ENCODE peak calls at places on chromosomes 11 and 22, in ten cellular contexts. A, F, U, W, T, J, E, G, V and P are unnamed samples.

GRCh38 chr11:27757953-27758352 is 57.7 kb upstream of the BDNF start:
- DNase-seq in V (no peak), J (no peak), E (no peak), F (no peak), G (no peak), T (peak), U (peak), A (no peak), W (no peak), P (no peak)

GRCh38 chr11:126824035-126824607 is 176.4 kb downstream of the KIRREL3 start:
- DNase-seq in V (no peak), U (no peak), W (peak), T (no peak), F (no peak), J (no peak), A (no peak), G (no peak), E (peak), P (no peak)

GRCh38 chr11:111360150-111361043 is 18.7 kb downstream of the POU2AF1 start:
- DNase-seq in F (no peak), J (no peak), U (no peak), G (peak), V (peak), W (no peak), E (peak), A (peak), T (no peak), P (no peak)

GRCh38 chr11:69983897-69984438 is 94.1 kb upstream of the ANO1 start:
- DNase-seq in F (no peak), T (no peak), A (no peak), W (no peak), U (no peak), V (no peak), E (no peak), J (no peak), G (no peak), P (no peak)

GRCh38 chr11:126378763-126379162 is 23.3 kb downstream of the ST3GAL4 start:
- DNase-seq in J (no peak), V (no peak), U (peak), T (no peak), W (no peak), A (no peak), F (peak), G (no peak), E (no peak), P (no peak)

GRCh38 chr11:118109231-118109630 is 22.5 kb upstream of the SMIM35 start:
- DNase-seq in V (no peak), W (no peak), U (peak), A (no peak), E (no peak), T (no peak), F (no peak), J (no peak), G (no peak), P (peak)

GRCh38 chr22:11627798-11628650 is 3900.0 kb upstream of the OR11H1 start:
- DNase-seq in U (no peak), W (no peak), F (no peak), A (no peak), T (no peak), V (no peak), E (no peak), J (no peak), G (no peak), P (peak)

GRCh38 chr11:2409026-2409553 is 8.5 kb downstream of the TSSC4 start:
- DNase-seq in V (no peak), W (no peak), T (no peak), G (no peak), U (no peak), F (no peak), A (no peak), J (no peak), E (no peak), P (no peak)

GRCh38 chr11:71311928-71312510 is 59.6 kb upstream of the SHANK2 start:
- DNase-seq in G (peak), E (no peak), V (no peak), J (no peak), A (peak), U (no peak), F (no peak), T (no peak), W (no peak), P (peak)

GRCh38 chr11:91871791-91872190 is 352.8 kb upstream of the FAT3 start:
- DNase-seq in A (peak), G (no peak), F (no peak), U (no peak), W (no peak), J (no peak), V (no peak), T (no peak), E (no peak), P (no peak)

GRCh38 chr11:28757725-28758515 is 649.7 kb downstream of the METTL15 start:
- DNase-seq in G (no peak), V (no peak), U (peak), W (no peak), J (no peak), E (no peak), T (peak), F (no peak), A (no peak), P (no peak)

GRCh38 chr22:29780781-29781676 is 13.9 kb downstream of the UQCR10 start:
- DNase-seq in E (no peak), V (no peak), U (peak), A (no peak), T (peak), J (peak), F (no peak), G (no peak), W (no peak), P (no peak)

GRCh38 chr11:132047167-132047566 is 676.8 kb downstream of the NTM start:
- DNase-seq in G (no peak), E (no peak), V (no peak), A (no peak), T (no peak), W (no peak), J (no peak), F (no peak), U (no peak), P (no peak)

GRCh38 chr11:1406571-1407485 is 17.1 kb downstream of the BRSK2 start:
- DNase-seq in G (no peak), A (no peak), F (no peak), E (no peak), T (no peak), J (no peak), V (no peak), U (no peak), W (no peak), P (no peak)

GRCh38 chr22:31734512-31734911 is 15.4 kb downstream of the PRR14L start:
- DNase-seq in T (peak), G (peak), J (no peak), V (no peak), W (no peak), U (peak), A (no peak), E (no peak), F (no peak), P (no peak)

GRCh38 chr11:11426226-11426915 is 73.3 kb upstream of the CSNK2A3 start:
- DNase-seq in F (no peak), T (no peak), J (no peak), G (no peak), E (no peak), U (no peak), V (no peak), W (no peak), A (no peak), P (no peak)

GRCh38 chr11:73230276-73230875 is 12.3 kb downstream of the P2RY2 start:
- DNase-seq in W (no peak), A (no peak), F (peak), J (peak), U (no peak), V (no peak), T (no peak), E (no peak), G (peak), P (peak)

GRCh38 chr22:36162127-36163034 is 1.8 kb upstream of the APOL3 start:
- DNase-seq in G (no peak), A (no peak), V (peak), E (no peak), F (no peak), W (no peak), J (no peak), U (no peak), T (no peak), P (no peak)

GRCh38 chr11:112172362-112172994 is 2.8 kb upstream of the BCO2 start:
- DNase-seq in G (no peak), A (no peak), U (no peak), J (no peak), F (no peak), V (no peak), T (no peak), W (no peak), E (no peak), P (no peak)

GRCh38 chr11:111976614-111977140 is 39.5 kb downstream of the DIXDC1 start:
- DNase-seq in V (no peak), E (peak), A (no peak), W (peak), U (peak), T (no peak), G (no peak), F (no peak), J (peak), P (no peak)

GRCh38 chr22:43892183-43892894 is 526 bp upstream of the PNPLA5 start:
- DNase-seq in F (no peak), W (peak), V (no peak), G (no peak), U (no peak), J (no peak), A (no peak), T (no peak), E (no peak), P (peak)

GRCh38 chr22:24730864-24731263 is 43.7 kb downstream of the PIWIL3 start:
- DNase-seq in U (no peak), T (no peak), F (no peak), W (peak), G (no peak), J (no peak), E (no peak), V (no peak), A (no peak), P (no peak)

GRCh38 chr11:133988686-133989410 is 32.1 kb upstream of the IGSF9B start:
- DNase-seq in W (no peak), A (no peak), F (no peak), U (no peak), G (no peak), E (no peak), V (no peak), J (no peak), T (no peak), P (no peak)

GRCh38 chr11:118396097-118396501 is 5.3 kb upstream of the ATP5MG start:
- DNase-seq in E (no peak), V (no peak), A (no peak), T (no peak), G (no peak), J (no peak), F (no peak), U (no peak), W (no peak), P (no peak)

GRCh38 chr11:66674964-66675602 is 2.6 kb downstream of the RBM4B start:
- DNase-seq in U (no peak), V (peak), J (no peak), A (no peak), F (no peak), G (no peak), W (no peak), E (no peak), T (no peak), P (no peak)

GRCh38 chr22:41619979-41620645 is 731 bp downstream of the DESI1 start:
- DNase-seq in W (peak), F (peak), V (peak), J (peak), U (no peak), T (no peak), A (peak), E (peak), G (peak), P (peak)

GRCh38 chr11:115497303-115497702 is 6.9 kb downstream of the CADM1 start:
- DNase-seq in V (peak), W (no peak), U (no peak), A (no peak), F (no peak), E (no peak), T (no peak), J (no peak), G (no peak), P (no peak)

GRCh38 chr22:34427436-34427835 is 507.2 kb upstream of the LARGE1 start:
- DNase-seq in U (no peak), J (no peak), T (no peak), G (no peak), V (no peak), F (no peak), W (no peak), A (no peak), E (no peak), P (no peak)

GRCh38 chr11:68741536-68741935 is 9.8 kb downstream of the TESMIN start:
- DNase-seq in V (no peak), U (no peak), F (no peak), J (no peak), G (no peak), E (no peak), W (no peak), T (no peak), A (no peak), P (no peak)

GRCh38 chr11:63837027-63837688 is 1.8 kb upstream of the MARK2 start:
- DNase-seq in A (peak), W (peak), F (peak), T (no peak), J (peak), E (peak), U (peak), G (peak), V (peak), P (peak)

GRCh38 chr11:394858-395655 is 1.0 kb downstream of the PKP3 start:
- DNase-seq in G (no peak), A (peak), U (no peak), W (no peak), J (no peak), T (no peak), F (no peak), V (no peak), E (no peak), P (no peak)

GRCh38 chr22:39821008-39821407 is 72.6 kb downstream of the ENTHD1 start:
- DNase-seq in T (no peak), V (no peak), E (no peak), U (no peak), F (no peak), W (no peak), A (no peak), G (no peak), J (no peak), P (no peak)

GRCh38 chr11:68116892-68117435 is 4.2 kb downstream of the CHKA start:
- DNase-seq in J (no peak), V (no peak), F (no peak), A (no peak), W (no peak), U (no peak), E (no peak), T (no peak), G (no peak), P (no peak)

GRCh38 chr11:91160661-91161060 is 937.8 kb upstream of the CHORDC1 start:
- DNase-seq in G (no peak), E (no peak), W (no peak), U (no peak), F (no peak), T (no peak), J (no peak), V (no peak), A (no peak), P (no peak)

GRCh38 chr22:19067696-19068348 is 54.4 kb downstream of the DGCR2 start:
- DNase-seq in E (peak), U (no peak), G (no peak), T (no peak), A (no peak), V (no peak), J (no peak), F (no peak), W (no peak), P (no peak)

GRCh38 chr11:120546312-120547205 is 35.0 kb downstream of the GRIK4 start:
- DNase-seq in W (peak), U (peak), F (peak), V (no peak), G (peak), T (peak), J (peak), A (peak), E (peak), P (no peak)

GRCh38 chr11:64078905-64079304 is 43.2 kb downstream of the FLRT1 start:
- DNase-seq in J (no peak), T (no peak), G (no peak), A (no peak), W (no peak), U (no peak), F (no peak), E (no peak), V (no peak), P (no peak)

GRCh38 chr22:24510694-24511625 is 15.8 kb downstream of the UPB1 start:
- DNase-seq in F (peak), E (no peak), A (peak), U (peak), W (no peak), T (no peak), V (peak), G (peak), J (no peak), P (no peak)

GRCh38 chr11:35683728-35684339 is 21.3 kb downstream of the TRIM44 start:
- DNase-seq in G (no peak), U (no peak), T (no peak), W (no peak), J (no peak), V (peak), A (no peak), F (no peak), E (no peak), P (no peak)

GRCh38 chr11:10414181-10414580 is 40.9 kb upstream of the AMPD3 start:
- DNase-seq in F (peak), G (no peak), T (no peak), A (no peak), U (peak), E (no peak), W (no peak), J (no peak), V (no peak), P (no peak)

GRCh38 chr11:10412266-10412665 is 42.8 kb upstream of the AMPD3 start:
- DNase-seq in T (no peak), G (no peak), E (no peak), U (no peak), A (no peak), J (no peak), V (no peak), F (no peak), W (no peak), P (no peak)

GRCh38 chr11:10414659-10415058 is 40.4 kb upstream of the AMPD3 start:
- DNase-seq in W (peak), T (no peak), A (no peak), V (no peak), E (no peak), U (peak), G (peak), F (peak), J (no peak), P (no peak)

GRCh38 chr11:10410844-10411200 is 44.2 kb upstream of the AMPD3 start:
- DNase-seq in J (no peak), V (no peak), G (no peak), W (no peak), E (no peak), T (no peak), U (peak), A (no peak), F (peak), P (no peak)

DNA sequence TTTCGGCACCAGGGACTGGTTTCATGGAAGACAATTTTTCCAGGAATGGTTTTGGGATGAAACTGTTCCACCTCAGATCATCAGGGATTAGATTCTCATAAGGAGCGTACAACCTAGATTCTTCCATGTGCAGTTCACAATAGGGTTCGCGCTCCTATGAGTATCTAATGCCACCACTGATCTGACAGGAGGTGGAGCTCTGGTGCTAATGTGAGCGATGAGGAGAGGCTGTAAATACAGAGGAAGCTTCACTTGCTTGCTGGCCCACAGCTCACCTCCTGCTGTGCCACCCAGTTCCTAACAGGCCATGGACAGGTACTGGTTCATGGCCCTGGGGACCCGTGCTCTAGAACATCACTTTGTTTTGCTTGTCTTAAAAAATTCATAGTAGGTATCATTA is 41.8 kb upstream of the AMPD3 start:
- DNase-seq in J (no peak), W (no peak), F (no peak), E (no peak), G (peak), V (peak), U (peak), A (peak), T (no peak), P (no peak)
- H3K27ac ChIP-seq in J (no peak), W (no peak), F (no peak), E (no peak), G (no peak), V (no peak), U (no peak), A (no peak), T (no peak), P (no peak)

GRCh38 chr11:33734441-33735165 is 1.6 kb downstream of the CD59 start:
- DNase-seq in G (no peak), J (no peak), F (peak), V (no peak), A (peak), T (no peak), W (no peak), E (no peak), U (peak), P (peak)
- TF ChIP-seq CTCF in G (no peak), J (no peak), F (no peak), V (no peak), A (no peak), T (no peak), W (no peak), E (no peak), U (no peak), P (no peak)

GRCh38 chr11:94112182-94112960 is 16.3 kb upstream of the PANX1 start:
- DNase-seq in F (no peak), T (no peak), J (no peak), E (no peak), V (no peak), W (no peak), A (no peak), U (peak), G (no peak), P (no peak)

GRCh38 chr11:94111241-94111640 is 17.4 kb upstream of the PANX1 start:
- DNase-seq in E (no peak), J (no peak), G (no peak), F (no peak), T (no peak), A (no peak), U (no peak), W (no peak), V (no peak), P (no peak)

GRCh38 chr11:94106699-94107098 is 21.9 kb upstream of the PANX1 start:
- DNase-seq in F (no peak), J (no peak), V (no peak), A (no peak), W (no peak), G (no peak), T (no peak), E (no peak), U (no peak), P (no peak)

GRCh38 chr11:94107363-94107762 is 21.3 kb upstream of the PANX1 start:
- DNase-seq in F (no peak), V (no peak), A (no peak), E (no peak), T (no peak), J (no peak), U (peak), W (peak), G (no peak), P (no peak)

GRCh38 chr11:94111660-94112059 is 17.0 kb upstream of the PANX1 start:
- DNase-seq in T (no peak), J (no peak), G (no peak), F (no peak), A (no peak), V (no peak), E (no peak), U (no peak), W (no peak), P (no peak)
- H3K27ac ChIP-seq in T (no peak), J (no peak), G (no peak), F (no peak), A (no peak), V (no peak), E (no peak), U (no peak), W (no peak), P (no peak)

DNA sequence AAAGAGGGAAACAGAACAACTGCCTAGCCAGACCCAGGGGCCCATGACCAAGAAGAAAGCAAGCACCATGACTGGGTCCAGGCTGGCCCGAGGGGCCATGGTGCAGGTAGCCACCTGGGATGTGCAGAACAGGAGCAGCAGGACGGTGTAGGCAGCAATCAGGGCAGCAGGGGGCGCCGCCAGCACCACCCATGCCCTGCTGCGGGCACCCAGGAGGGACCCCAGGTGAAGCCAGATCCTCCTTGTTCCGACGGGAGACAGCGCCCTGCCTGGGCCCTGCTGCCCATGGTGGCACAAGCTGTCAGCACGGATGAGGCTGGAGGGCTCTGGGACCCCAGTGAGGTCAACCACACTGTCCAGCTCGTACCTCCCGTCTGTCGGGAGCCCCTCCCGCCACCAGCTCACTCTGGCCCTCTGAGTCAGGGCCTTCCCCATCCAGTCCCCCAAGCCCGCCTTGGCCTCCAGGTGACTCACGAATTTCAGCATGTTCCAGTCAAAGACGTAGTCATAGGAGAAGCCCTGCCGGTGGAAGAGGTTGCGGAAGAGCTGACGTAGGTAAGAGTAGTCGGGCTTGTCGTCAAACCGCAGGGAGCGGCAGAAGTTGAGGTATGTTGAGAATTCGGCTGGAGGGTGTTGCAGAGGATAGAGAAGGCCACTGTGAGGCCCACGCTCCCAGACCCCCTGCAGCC is 18.8 kb downstream of the CSNK1E start:
- DNase-seq in G (no peak), E (no peak), U (peak), F (peak), T (no peak), V (peak), J (no peak), A (no peak), W (peak), P (no peak)
- TF ChIP-seq CTCF in G (peak), E (no peak), U (peak), F (peak), T (no peak), V (peak), J (no peak), A (peak), W (peak), P (peak)

GRCh38 chr22:32994046-32994827 is 63.9 kb downstream of the SYN3 start:
- DNase-seq in V (no peak), U (no peak), F (no peak), J (no peak), T (no peak), E (no peak), W (peak), A (no peak), G (no peak), P (no peak)
- H3K27ac ChIP-seq in V (no peak), U (no peak), F (no peak), J (no peak), T (no peak), E (no peak), W (no peak), A (no peak), G (no peak), P (no peak)

GRCh38 chr11:7597620-7598019 is 75.7 kb downstream of the CYB5R2 start:
- DNase-seq in A (peak), U (no peak), E (peak), V (no peak), J (no peak), W (no peak), G (peak), F (no peak), T (no peak), P (peak)
- TF ChIP-seq CTCF in A (no peak), U (no peak), E (no peak), V (no peak), J (no peak), W (no peak), G (no peak), F (no peak), T (no peak), P (no peak)